ENCODE peak calls at places on chromosomes 13 and 19, in five cellular contexts. One of them, this sample, is unnamed.
A peak's percentile ranks its signal among the peaks of the same experiment; 100 is the strongest.

GRCh38 chr19:2887391-2887914 is 13.3 kb upstream of the ZNF57 start:
- DNase-seq in IMR-90: peak; percentile 61
- DNase-seq in mesenchymal stem cell: peak; percentile 64
- DNase-seq in H9: peak; percentile 34
- DNase-seq in neuronal stem cell: no peak
- DNase-seq in this sample: peak; percentile 81

GRCh38 chr19:14830702-14831101 is 4.3 kb downstream of the OR7A5 start:
- DNase-seq in IMR-90: no peak
- DNase-seq in mesenchymal stem cell: no peak
- DNase-seq in H9: no peak
- DNase-seq in neuronal stem cell: no peak
- DNase-seq in this sample: no peak

GRCh38 chr13:98564204-98564603 is 12.7 kb downstream of the STK24 start:
- DNase-seq in IMR-90: no peak
- DNase-seq in mesenchymal stem cell: no peak
- DNase-seq in H9: no peak
- DNase-seq in neuronal stem cell: no peak
- DNase-seq in this sample: no peak

GRCh38 chr13:22939157-22939556 is 241.6 kb upstream of the SGCG start:
- DNase-seq in IMR-90: no peak
- DNase-seq in mesenchymal stem cell: no peak
- DNase-seq in H9: no peak
- DNase-seq in neuronal stem cell: no peak
- DNase-seq in this sample: no peak

GRCh38 chr19:58055483-58055874 is 3.6 kb upstream of the ZNF135 start:
- DNase-seq in IMR-90: no peak
- DNase-seq in mesenchymal stem cell: no peak
- DNase-seq in H9: no peak
- DNase-seq in neuronal stem cell: no peak
- DNase-seq in this sample: no peak

GRCh38 chr19:4889034-4889825 is 13.5 kb downstream of the ARRDC5 start:
- DNase-seq in IMR-90: peak; percentile 83
- DNase-seq in mesenchymal stem cell: no peak
- DNase-seq in H9: no peak
- DNase-seq in neuronal stem cell: no peak
- DNase-seq in this sample: no peak

GRCh38 chr13:109145631-109146030 is 516.2 kb downstream of the MYO16 start:
- DNase-seq in IMR-90: peak; percentile 72
- DNase-seq in mesenchymal stem cell: peak; percentile 78
- DNase-seq in H9: no peak
- DNase-seq in neuronal stem cell: peak; percentile 24
- DNase-seq in this sample: peak; percentile 65

GRCh38 chr19:51417107-51417806 is at the start of gene SIGLEC10:
- DNase-seq in IMR-90: no peak
- DNase-seq in mesenchymal stem cell: no peak
- DNase-seq in H9: peak; percentile 58
- DNase-seq in neuronal stem cell: no peak
- DNase-seq in this sample: no peak

GRCh38 chr19:9914315-9915207 is 21.8 kb downstream of the OLFM2 start:
- DNase-seq in IMR-90: peak; percentile 77
- DNase-seq in mesenchymal stem cell: peak; percentile 87
- DNase-seq in H9: peak; percentile 87
- DNase-seq in neuronal stem cell: peak; percentile 79
- DNase-seq in this sample: peak; percentile 93

GRCh38 chr19:901216-902092 is 8.2 kb downstream of the RNU6-9 start:
- DNase-seq in IMR-90: no peak
- DNase-seq in mesenchymal stem cell: no peak
- DNase-seq in H9: no peak
- DNase-seq in neuronal stem cell: no peak
- DNase-seq in this sample: no peak

GRCh38 chr19:898663-899062 is 5.4 kb downstream of the RNU6-9 start:
- DNase-seq in IMR-90: no peak
- DNase-seq in mesenchymal stem cell: no peak
- DNase-seq in H9: no peak
- DNase-seq in neuronal stem cell: no peak
- DNase-seq in this sample: no peak

GRCh38 chr19:899363-900301 is 6.3 kb downstream of the RNU6-9 start:
- DNase-seq in IMR-90: no peak
- DNase-seq in mesenchymal stem cell: no peak
- DNase-seq in H9: no peak
- DNase-seq in neuronal stem cell: no peak
- DNase-seq in this sample: no peak

GRCh38 chr19:902093-902370 is 8.7 kb downstream of the RNU6-9 start:
- DNase-seq in IMR-90: no peak
- DNase-seq in mesenchymal stem cell: no peak
- DNase-seq in H9: no peak
- DNase-seq in neuronal stem cell: no peak
- DNase-seq in this sample: no peak

GRCh38 chr19:900302-901111 is 7.2 kb downstream of the RNU6-9 start:
- DNase-seq in IMR-90: no peak
- DNase-seq in mesenchymal stem cell: no peak
- DNase-seq in H9: peak; percentile 84
- DNase-seq in neuronal stem cell: no peak
- DNase-seq in this sample: peak; percentile 59
- H2AK5ac ChIP-seq in IMR-90: no peak overlapping the region
- H2AK5ac ChIP-seq in mesenchymal stem cell: no peak overlapping the region
- H2AK5ac ChIP-seq in H9: no peak overlapping the region
- H2AK5ac ChIP-seq in neuronal stem cell: no peak overlapping the region
- H2AK5ac ChIP-seq in this sample: no peak overlapping the region

GRCh38 chr13:36750946-36751345 is 68.1 kb upstream of the RFXAP start:
- DNase-seq in IMR-90: no peak
- DNase-seq in mesenchymal stem cell: no peak
- DNase-seq in H9: no peak
- DNase-seq in neuronal stem cell: no peak
- DNase-seq in this sample: no peak
- H2AK5ac ChIP-seq in IMR-90: no peak overlapping the region
- H2AK5ac ChIP-seq in mesenchymal stem cell: no peak overlapping the region
- H2AK5ac ChIP-seq in H9: no peak overlapping the region
- H2AK5ac ChIP-seq in neuronal stem cell: no peak overlapping the region
- H2AK5ac ChIP-seq in this sample: no peak overlapping the region

DNA sequence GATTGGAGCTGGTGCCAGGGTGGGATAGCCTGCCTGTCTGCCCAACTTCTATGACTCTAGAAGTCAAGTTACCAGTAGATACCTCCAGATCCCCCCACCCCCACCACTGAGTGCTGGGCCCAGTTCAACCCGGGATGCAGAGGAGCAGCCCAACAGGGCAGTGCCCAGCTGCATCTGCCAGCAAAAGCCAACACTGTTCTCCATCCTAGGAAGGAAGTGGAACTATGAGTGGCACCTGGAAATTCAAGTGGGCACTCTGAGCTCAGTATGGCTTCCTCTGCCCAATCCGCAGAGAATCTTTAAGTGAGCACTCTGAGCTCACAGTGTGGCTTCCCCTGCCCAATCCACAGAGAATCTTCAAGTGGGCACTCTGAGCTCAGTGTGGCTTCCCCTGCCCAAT is 14.2 kb downstream of the TUBGCP3 start:
- DNase-seq in IMR-90: no peak
- DNase-seq in mesenchymal stem cell: no peak
- DNase-seq in H9: no peak
- DNase-seq in neuronal stem cell: no peak
- DNase-seq in this sample: no peak
- H2AK5ac ChIP-seq in IMR-90: no peak overlapping the region
- H2AK5ac ChIP-seq in mesenchymal stem cell: no peak overlapping the region
- H2AK5ac ChIP-seq in H9: no peak overlapping the region
- H2AK5ac ChIP-seq in neuronal stem cell: no peak overlapping the region
- H2AK5ac ChIP-seq in this sample: no peak overlapping the region

DNA sequence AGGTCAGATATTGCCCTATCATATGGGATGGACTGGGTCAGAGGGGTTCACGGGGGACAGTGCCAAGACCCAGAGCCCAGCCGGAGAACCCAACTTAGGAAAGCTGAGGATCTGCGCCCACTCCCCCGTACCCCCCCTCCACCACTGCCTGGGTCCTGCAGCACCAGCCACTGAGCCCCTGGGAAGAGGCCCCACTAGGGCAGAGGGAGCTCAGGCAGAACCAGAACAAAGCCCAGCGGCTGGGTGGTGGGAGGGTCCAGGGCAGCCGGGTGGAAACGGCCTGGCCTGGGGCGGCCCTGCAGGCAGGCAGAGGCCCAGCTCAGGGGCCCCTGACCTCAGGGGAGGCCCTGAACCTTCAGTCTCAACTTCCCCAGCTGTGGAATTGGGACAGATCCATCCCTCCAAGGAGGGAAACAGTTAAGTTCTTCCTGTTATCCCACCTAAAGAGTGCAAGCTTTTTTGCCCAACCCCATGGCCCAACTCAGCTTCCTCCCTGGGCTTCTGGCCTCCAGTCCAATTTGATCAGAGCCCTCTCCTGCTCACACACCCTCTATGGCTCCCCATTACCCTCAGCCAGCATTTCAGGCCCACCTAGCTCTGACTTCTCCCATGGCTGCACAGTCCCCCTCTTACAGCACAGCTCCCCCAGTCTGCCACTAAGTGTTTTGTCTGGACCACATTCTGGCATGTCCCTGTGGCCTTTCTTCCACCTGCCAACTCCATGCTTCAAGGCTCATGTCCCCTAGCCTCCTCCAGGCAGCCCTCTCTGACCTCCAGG is 3.1 kb downstream of the NR2F6 start:
- DNase-seq in IMR-90: no peak
- DNase-seq in mesenchymal stem cell: no peak
- DNase-seq in H9: no peak
- DNase-seq in neuronal stem cell: no peak
- DNase-seq in this sample: no peak
- H2AK5ac ChIP-seq in IMR-90: peak overlapping the region; percentile 80
- H2AK5ac ChIP-seq in mesenchymal stem cell: peak overlapping the region; percentile 18
- H2AK5ac ChIP-seq in H9: no peak overlapping the region
- H2AK5ac ChIP-seq in neuronal stem cell: no peak overlapping the region
- H2AK5ac ChIP-seq in this sample: no peak overlapping the region

GRCh38 chr19:1350861-1351260 is 32.8 kb upstream of the NDUFS7 start:
- DNase-seq in IMR-90: no peak
- DNase-seq in mesenchymal stem cell: no peak
- DNase-seq in H9: no peak
- DNase-seq in neuronal stem cell: no peak
- DNase-seq in this sample: no peak

GRCh38 chr19:1354496-1355257 is 29.0 kb upstream of the NDUFS7 start:
- DNase-seq in IMR-90: peak; percentile 80
- DNase-seq in mesenchymal stem cell: peak; percentile 88
- DNase-seq in H9: peak; percentile 91
- DNase-seq in neuronal stem cell: peak; percentile 91
- DNase-seq in this sample: peak; percentile 93

GRCh38 chr19:1351324-1351947 is 32.3 kb upstream of the NDUFS7 start:
- DNase-seq in IMR-90: no peak
- DNase-seq in mesenchymal stem cell: no peak
- DNase-seq in H9: no peak
- DNase-seq in neuronal stem cell: no peak
- DNase-seq in this sample: no peak

GRCh38 chr19:1355258-1355973 is 28.3 kb upstream of the NDUFS7 start:
- DNase-seq in IMR-90: no peak
- DNase-seq in mesenchymal stem cell: no peak
- DNase-seq in H9: no peak
- DNase-seq in neuronal stem cell: no peak
- DNase-seq in this sample: peak; percentile 21

DNA sequence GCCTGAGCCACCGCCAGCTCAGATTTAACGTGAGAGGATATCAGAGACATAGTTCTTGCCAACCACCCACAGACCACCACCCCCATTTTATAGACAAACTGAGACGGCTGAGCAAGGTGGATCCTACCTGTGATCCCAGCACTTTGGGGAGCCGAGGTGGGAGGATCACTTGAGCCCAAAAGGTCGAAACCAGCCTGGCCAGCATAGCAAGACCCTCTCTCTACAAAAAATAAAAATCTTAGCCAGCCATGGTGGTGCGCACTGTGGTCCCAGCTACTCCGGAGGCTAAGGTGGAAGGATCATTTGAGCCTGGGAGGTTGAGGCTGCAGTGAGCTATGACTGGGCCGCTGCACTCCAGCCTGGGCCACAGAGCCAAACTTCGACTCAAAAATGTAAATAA is 30.6 kb upstream of the NDUFS7 start:
- DNase-seq in IMR-90: no peak
- DNase-seq in mesenchymal stem cell: no peak
- DNase-seq in H9: no peak
- DNase-seq in neuronal stem cell: no peak
- DNase-seq in this sample: no peak
- H2AK5ac ChIP-seq in IMR-90: no peak overlapping the region
- H2AK5ac ChIP-seq in mesenchymal stem cell: no peak overlapping the region
- H2AK5ac ChIP-seq in H9: no peak overlapping the region
- H2AK5ac ChIP-seq in neuronal stem cell: no peak overlapping the region
- H2AK5ac ChIP-seq in this sample: no peak overlapping the region

DNA sequence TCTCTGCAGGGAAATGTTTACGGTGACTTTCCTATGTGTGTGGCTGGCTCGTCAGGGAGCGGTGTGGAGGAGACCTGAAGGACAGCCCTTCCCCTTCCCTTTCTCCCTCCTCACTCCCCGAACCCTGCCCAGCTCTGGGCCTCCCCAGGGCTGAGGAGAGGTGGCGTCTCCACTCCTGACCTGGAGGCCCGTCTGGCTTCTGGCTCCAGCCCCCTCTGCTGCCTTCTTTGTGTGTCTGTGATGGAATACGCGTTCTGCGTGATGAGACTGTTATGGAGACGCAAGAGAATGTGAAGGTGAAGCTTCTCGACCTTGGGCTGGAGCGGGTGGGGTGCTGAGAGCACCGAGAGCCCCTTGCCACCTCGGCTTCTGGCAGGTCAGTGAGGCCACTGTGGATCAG is 24.5 kb downstream of the ATP11A start:
- DNase-seq in IMR-90: no peak
- DNase-seq in mesenchymal stem cell: no peak
- DNase-seq in H9: no peak
- DNase-seq in neuronal stem cell: no peak
- DNase-seq in this sample: no peak
- H2AK5ac ChIP-seq in IMR-90: peak overlapping the region; percentile 53
- H2AK5ac ChIP-seq in mesenchymal stem cell: no peak overlapping the region
- H2AK5ac ChIP-seq in H9: peak overlapping the region; percentile 81
- H2AK5ac ChIP-seq in neuronal stem cell: peak overlapping the region; percentile 90
- H2AK5ac ChIP-seq in this sample: no peak overlapping the region

DNA sequence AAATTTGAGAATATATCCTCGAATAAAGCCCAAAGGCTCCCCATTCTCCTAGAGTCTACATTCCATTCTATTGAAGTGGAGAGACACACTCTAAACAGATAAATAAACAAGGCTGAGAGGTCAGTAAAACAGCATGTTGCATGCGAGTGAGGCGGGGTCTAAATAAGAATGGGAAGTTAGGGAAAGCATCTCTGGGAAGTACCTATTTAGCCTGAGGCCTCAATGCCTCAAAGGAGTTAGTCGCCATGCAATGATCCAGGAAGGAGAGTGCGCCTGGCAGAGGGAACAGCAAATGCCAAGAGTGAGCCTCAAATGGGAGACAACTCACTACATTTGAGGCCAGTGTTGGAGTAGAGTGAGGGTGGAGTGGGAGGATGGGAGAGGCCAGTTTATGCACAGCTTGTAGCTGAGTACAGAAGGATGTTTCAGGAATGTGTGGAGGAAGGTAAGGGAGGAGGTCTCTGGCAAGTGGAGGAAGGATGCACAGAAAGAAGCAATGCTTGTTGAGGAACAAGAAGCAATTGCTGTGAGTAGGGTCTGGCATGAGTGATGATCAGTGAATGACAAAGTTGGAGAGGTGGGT is 52.3 kb upstream of the CLDN10 start:
- DNase-seq in IMR-90: peak; percentile 4
- DNase-seq in mesenchymal stem cell: no peak
- DNase-seq in H9: no peak
- DNase-seq in neuronal stem cell: no peak
- DNase-seq in this sample: peak; percentile 37
- H2AK5ac ChIP-seq in IMR-90: no peak overlapping the region
- H2AK5ac ChIP-seq in mesenchymal stem cell: no peak overlapping the region
- H2AK5ac ChIP-seq in H9: no peak overlapping the region
- H2AK5ac ChIP-seq in neuronal stem cell: no peak overlapping the region
- H2AK5ac ChIP-seq in this sample: no peak overlapping the region